ENCODE peak calls at places on chromosomes 7 and 10, in eight cellular contexts. L is stimulated activated CD4-positive, alpha-beta T cell treated with anti-CD3 and anti-CD28 coated beads, Interleukin-1b, Interleukin-23, amount 100 ng/mL, for 24 hours; T is NCI-H510A treated with DMSO at 0.1 percent for 48 hours; M is T-helper 2 cell; X is activated T-helper 1 cell treated with anti-CD3 and anti-CD28 coated beads, Interleukin-12 subunit alpha, Interleukin-12 subunit beta, Interleukin-2, Interleukin-4 antibody, amounts not matched to agents 30 ng/mL and 10 ng/mL and 1 ng/mL, durations not matched to agents 14 hours and 24 hours and 36 hours; V is pancreas; Q is ovary; A is endothelial cell. K is an unnamed sample.

GRCh38 chr7:46003896-46004875 is 83.1 kb upstream of the IGFBP3 start:
- DNase-seq in A (no peak), L (no peak), M (no peak), Q (no peak), X (no peak), T (no peak), V (no peak), K (no peak)

GRCh38 chr10:22460101-22460500 is 114.8 kb downstream of the SPAG6 start:
- DNase-seq in M (no peak), L (no peak), V (no peak), Q (no peak), X (no peak), A (no peak), T (no peak), K (no peak)

GRCh38 chr10:70763567-70763966 is 21.6 kb downstream of the TBATA start:
- DNase-seq in X (no peak), T (no peak), A (no peak), V (no peak), M (no peak), Q (no peak), L (no peak), K (no peak)

GRCh38 chr7:27161214-27161720 is 4.1 kb downstream of the HOXA9 start:
- DNase-seq in Q (no peak), L (no peak), A (no peak), M (no peak), X (no peak), V (no peak), T (peak; percentile 64), K (peak; percentile 37)

GRCh38 chr7:81501220-81501619 is 268.6 kb downstream of the HGF start:
- DNase-seq in M (no peak), A (no peak), T (no peak), Q (no peak), V (no peak), X (no peak), L (no peak), K (no peak)

GRCh38 chr10:11112718-11113117 is 95.0 kb downstream of the CELF2 start:
- DNase-seq in X (no peak), T (no peak), L (no peak), V (no peak), Q (no peak), M (no peak), A (no peak), K (no peak)

GRCh38 chr10:99941942-99942835 is 67.6 kb downstream of the DNMBP start:
- DNase-seq in L (no peak), T (no peak), A (no peak), M (no peak), V (no peak), Q (peak; percentile 65), X (no peak), K (no peak)

GRCh38 chr7:132571970-132572369 is 4.3 kb downstream of the PLXNA4 start:
- DNase-seq in M (no peak), Q (no peak), L (no peak), X (no peak), T (no peak), A (no peak), V (no peak), K (no peak)

GRCh38 chr7:45591101-45591906 is 17.1 kb downstream of the ADCY1 start:
- DNase-seq in M (no peak), T (no peak), A (no peak), X (no peak), L (no peak), Q (no peak), V (no peak), K (peak; percentile 4)

GRCh38 chr10:18312385-18313145 is 172.3 kb downstream of the CACNB2 start:
- DNase-seq in M (no peak), Q (peak; percentile 38), A (no peak), V (peak; percentile 13), T (peak; percentile 60), X (no peak), L (no peak), K (no peak)

GRCh38 chr7:111324228-111324627 is 233.3 kb downstream of the LRRN3 start:
- DNase-seq in L (no peak), V (no peak), A (no peak), T (no peak), X (no peak), Q (no peak), M (no peak), K (no peak)

GRCh38 chr10:84543077-84543476 is 214.7 kb downstream of the CCSER2 start:
- DNase-seq in L (no peak), M (no peak), Q (no peak), A (no peak), T (no peak), V (no peak), X (no peak), K (no peak)

GRCh38 chr10:58107506-58107905 is 160.2 kb downstream of the IPMK start:
- DNase-seq in L (no peak), Q (no peak), X (no peak), A (no peak), V (no peak), T (no peak), M (no peak), K (no peak)

GRCh38 chr7:38163671-38164070 is 14.4 kb upstream of the STARD3NL start:
- DNase-seq in X (no peak), L (no peak), V (no peak), T (no peak), Q (no peak), M (no peak), A (no peak), K (no peak)

GRCh38 chr10:86971146-86971991 is 3.1 kb downstream of the ADIRF start:
- DNase-seq in M (peak; percentile 89), X (peak; percentile 76), A (peak; percentile 66), Q (peak; percentile 98), L (peak; percentile 79), V (peak; percentile 90), T (peak; percentile 52), K (peak; percentile 92)

GRCh38 chr7:11946794-11947193 is 114.8 kb upstream of the THSD7A start:
- DNase-seq in M (no peak), T (no peak), A (no peak), Q (no peak), X (no peak), V (no peak), L (no peak), K (no peak)

GRCh38 chr7:20299647-20300312 is 30.9 kb upstream of the ITGB8 start:
- DNase-seq in X (no peak), A (no peak), L (no peak), V (no peak), T (no peak), Q (no peak), M (no peak), K (no peak)

GRCh38 chr7:87129332-87129731 is 22.9 kb upstream of the DMTF1 start:
- DNase-seq in V (no peak), T (no peak), M (no peak), A (no peak), L (no peak), X (no peak), Q (no peak), K (no peak)

GRCh38 chr7:44167920-44168319 is 21.3 kb downstream of the GCK start:
- DNase-seq in X (no peak), V (no peak), L (no peak), A (no peak), M (no peak), T (no peak), Q (no peak), K (no peak)

GRCh38 chr7:151518781-151519044 is 982 bp downstream of the RHEB start:
- DNase-seq in X (no peak), T (no peak), M (no peak), V (no peak), L (no peak), Q (no peak), A (no peak), K (no peak)

GRCh38 chr7:49852619-49853462 is 79.4 kb downstream of the VWC2 start:
- DNase-seq in X (no peak), Q (peak; percentile 61), V (peak; percentile 14), M (no peak), L (no peak), A (peak; percentile 71), T (peak; percentile 17), K (no peak)

GRCh38 chr10:86253171-86254072 is 113.2 kb downstream of the GRID1 start:
- DNase-seq in Q (no peak), L (no peak), T (peak; percentile 59), M (no peak), X (no peak), V (no peak), A (no peak), K (no peak)

GRCh38 chr7:36161996-36162395 is 8.9 kb downstream of the EEPD1 start:
- DNase-seq in M (no peak), Q (no peak), T (peak; percentile 59), A (no peak), X (no peak), L (no peak), V (no peak), K (no peak)

GRCh38 chr7:149624006-149624405 is 126.4 kb upstream of the ZNF746 start:
- DNase-seq in T (peak; percentile 0), A (peak; percentile 22), V (peak; percentile 18), L (peak; percentile 24), Q (peak; percentile 59), M (peak; percentile 39), X (peak; percentile 31), K (no peak)

GRCh38 chr7:54811016-54811924 is 52.3 kb upstream of the SEC61G start:
- DNase-seq in T (no peak), L (no peak), A (no peak), X (no peak), V (no peak), M (no peak), Q (no peak), K (no peak)

GRCh38 chr10:71753091-71753959 is 20.0 kb downstream of the VSIR start:
- DNase-seq in M (no peak), L (no peak), A (no peak), X (no peak), Q (no peak), T (no peak), V (no peak), K (peak; percentile 72)

GRCh38 chr7:69994218-69994617 is 395.9 kb downstream of the AUTS2 start:
- DNase-seq in M (no peak), T (no peak), A (no peak), Q (no peak), V (no peak), L (no peak), X (no peak), K (no peak)

GRCh38 chr7:80249619-80250305 is 115.1 kb downstream of the GNAI1 start:
- DNase-seq in Q (no peak), V (no peak), T (no peak), X (no peak), L (no peak), A (no peak), M (no peak), K (no peak)

GRCh38 chr7:151428393-151429231 is 11.3 kb downstream of the CRYGN start:
- DNase-seq in T (no peak), X (no peak), M (no peak), A (no peak), L (no peak), V (no peak), Q (peak; percentile 56), K (no peak)

GRCh38 chr7:35450456-35450855 is 196.6 kb upstream of the TBX20 start:
- DNase-seq in M (no peak), Q (no peak), A (no peak), L (no peak), V (no peak), T (peak; percentile 28), X (no peak), K (no peak)

K was measured in heart left ventricle.